ENCODE peak calls at places on chromosomes 11 and 22, in six cellular contexts. One of them, this sample, is unnamed.

GRCh38 chr11:43399983-43400630 is 41.4 kb downstream of the TTC17 start:
- DNase-seq in neural progenitor cell: no peak
- DNase-seq in brain microvascular endothelial cell: peak
- DNase-seq in GM23338: no peak
- DNase-seq in IMR-90: peak
- DNase-seq in A549: no peak
- DNase-seq in this sample: peak

GRCh38 chr11:45657496-45658260 is 7.7 kb downstream of the CHST1 start:
- DNase-seq in neural progenitor cell: no peak
- DNase-seq in brain microvascular endothelial cell: no peak
- DNase-seq in GM23338: no peak
- DNase-seq in IMR-90: no peak
- DNase-seq in A549: no peak
- DNase-seq in this sample: no peak

GRCh38 chr22:31945971-31946680 is 1.8 kb downstream of the YWHAH start:
- DNase-seq in neural progenitor cell: peak
- DNase-seq in brain microvascular endothelial cell: no peak
- DNase-seq in GM23338: no peak
- DNase-seq in IMR-90: peak
- DNase-seq in A549: no peak
- DNase-seq in this sample: peak

GRCh38 chr11:125429174-125429707 is 66.8 kb downstream of the FEZ1 start:
- DNase-seq in neural progenitor cell: peak
- DNase-seq in brain microvascular endothelial cell: peak
- DNase-seq in GM23338: peak
- DNase-seq in IMR-90: peak
- DNase-seq in A549: peak
- DNase-seq in this sample: peak

GRCh38 chr22:33352768-33353167 is 294.6 kb upstream of the SYN3 start:
- DNase-seq in neural progenitor cell: no peak
- DNase-seq in brain microvascular endothelial cell: no peak
- DNase-seq in GM23338: no peak
- DNase-seq in IMR-90: no peak
- DNase-seq in A549: no peak
- DNase-seq in this sample: no peak

GRCh38 chr22:46149493-46149997 is 781 bp upstream of the PPARA start:
- DNase-seq in neural progenitor cell: peak
- DNase-seq in brain microvascular endothelial cell: no peak
- DNase-seq in GM23338: peak
- DNase-seq in IMR-90: no peak
- DNase-seq in A549: no peak
- DNase-seq in this sample: peak

GRCh38 chr11:123885570-123885969 is at the start of gene TMEM225:
- DNase-seq in neural progenitor cell: no peak
- DNase-seq in brain microvascular endothelial cell: no peak
- DNase-seq in GM23338: no peak
- DNase-seq in IMR-90: no peak
- DNase-seq in A549: no peak
- DNase-seq in this sample: no peak

GRCh38 chr11:76096552-76096951 is 109.8 kb downstream of the WNT11 start:
- DNase-seq in neural progenitor cell: no peak
- DNase-seq in brain microvascular endothelial cell: no peak
- DNase-seq in GM23338: no peak
- DNase-seq in IMR-90: no peak
- DNase-seq in A549: no peak
- DNase-seq in this sample: peak

GRCh38 chr11:23903044-23903704 is 593.7 kb upstream of the LUZP2 start:
- DNase-seq in neural progenitor cell: no peak
- DNase-seq in brain microvascular endothelial cell: peak
- DNase-seq in GM23338: no peak
- DNase-seq in IMR-90: peak
- DNase-seq in A549: no peak
- DNase-seq in this sample: peak

GRCh38 chr22:46737105-46737975 is 712 bp downstream of the CERK start:
- DNase-seq in neural progenitor cell: peak
- DNase-seq in brain microvascular endothelial cell: no peak
- DNase-seq in GM23338: peak
- DNase-seq in IMR-90: peak
- DNase-seq in A549: peak
- DNase-seq in this sample: peak

GRCh38 chr11:120738516-120739046 is 227.0 kb downstream of the GRIK4 start:
- DNase-seq in neural progenitor cell: no peak
- DNase-seq in brain microvascular endothelial cell: no peak
- DNase-seq in GM23338: no peak
- DNase-seq in IMR-90: no peak
- DNase-seq in A549: no peak
- DNase-seq in this sample: no peak

GRCh38 chr11:70601861-70602575 is 203.7 kb downstream of the CTTN start:
- DNase-seq in neural progenitor cell: no peak
- DNase-seq in brain microvascular endothelial cell: no peak
- DNase-seq in GM23338: no peak
- DNase-seq in IMR-90: no peak
- DNase-seq in A549: no peak
- DNase-seq in this sample: no peak

GRCh38 chr22:42560781-42561180 is 7.0 kb downstream of the SERHL2 start:
- DNase-seq in neural progenitor cell: peak
- DNase-seq in brain microvascular endothelial cell: no peak
- DNase-seq in GM23338: peak
- DNase-seq in IMR-90: no peak
- DNase-seq in A549: no peak
- DNase-seq in this sample: no peak
- TF ChIP-seq CTCF in neural progenitor cell: peak
- TF ChIP-seq CTCF in brain microvascular endothelial cell: peak
- TF ChIP-seq CTCF in GM23338: peak
- TF ChIP-seq CTCF in IMR-90: peak
- TF ChIP-seq CTCF in A549: peak
- TF ChIP-seq CTCF in this sample: peak

GRCh38 chr11:94706211-94706610 is 61.9 kb upstream of the AMOTL1 start:
- DNase-seq in neural progenitor cell: no peak
- DNase-seq in brain microvascular endothelial cell: no peak
- DNase-seq in GM23338: no peak
- DNase-seq in IMR-90: peak
- DNase-seq in A549: no peak
- DNase-seq in this sample: no peak
- H3K4me3 ChIP-seq in neural progenitor cell: no peak
- H3K4me3 ChIP-seq in brain microvascular endothelial cell: no peak
- H3K4me3 ChIP-seq in GM23338: no peak
- H3K4me3 ChIP-seq in IMR-90: no peak
- H3K4me3 ChIP-seq in A549: no peak
- H3K4me3 ChIP-seq in this sample: no peak

GRCh38 chr11:126874276-126874675 is 126.3 kb downstream of the KIRREL3 start:
- DNase-seq in neural progenitor cell: no peak
- DNase-seq in brain microvascular endothelial cell: no peak
- DNase-seq in GM23338: no peak
- DNase-seq in IMR-90: peak
- DNase-seq in A549: no peak
- DNase-seq in this sample: no peak

GRCh38 chr11:126878892-126879291 is 121.7 kb downstream of the KIRREL3 start:
- DNase-seq in neural progenitor cell: no peak
- DNase-seq in brain microvascular endothelial cell: no peak
- DNase-seq in GM23338: no peak
- DNase-seq in IMR-90: no peak
- DNase-seq in A549: no peak
- DNase-seq in this sample: no peak

GRCh38 chr11:126871792-126872191 is 128.8 kb downstream of the KIRREL3 start:
- DNase-seq in neural progenitor cell: no peak
- DNase-seq in brain microvascular endothelial cell: no peak
- DNase-seq in GM23338: no peak
- DNase-seq in IMR-90: peak
- DNase-seq in A549: peak
- DNase-seq in this sample: no peak

GRCh38 chr11:126879516-126879915 is 121.1 kb downstream of the KIRREL3 start:
- DNase-seq in neural progenitor cell: no peak
- DNase-seq in brain microvascular endothelial cell: no peak
- DNase-seq in GM23338: no peak
- DNase-seq in IMR-90: peak
- DNase-seq in A549: no peak
- DNase-seq in this sample: no peak

DNA sequence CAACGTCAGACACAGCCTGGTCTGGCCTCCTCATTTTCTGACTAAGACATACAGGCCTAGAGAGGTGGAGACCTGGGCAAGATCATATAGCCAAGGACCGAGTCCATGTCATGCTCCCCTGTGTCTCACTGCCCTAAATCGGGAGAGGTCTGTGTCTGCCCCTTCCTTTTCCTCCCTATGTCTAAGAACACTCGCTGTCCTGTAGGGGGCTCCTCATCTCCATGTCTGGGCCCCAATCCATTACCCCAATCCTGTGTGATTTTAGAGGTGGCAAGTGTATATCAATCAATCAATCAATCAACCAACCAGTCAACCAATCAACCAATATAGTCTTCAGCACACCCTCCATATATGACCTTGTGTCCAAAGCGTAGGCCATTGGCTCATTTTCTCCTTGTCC is 125.7 kb downstream of the KIRREL3 start:
- DNase-seq in neural progenitor cell: peak
- DNase-seq in brain microvascular endothelial cell: no peak
- DNase-seq in GM23338: peak
- DNase-seq in IMR-90: no peak
- DNase-seq in A549: no peak
- DNase-seq in this sample: no peak
- TF ChIP-seq CTCF in neural progenitor cell: peak
- TF ChIP-seq CTCF in brain microvascular endothelial cell: peak
- TF ChIP-seq CTCF in GM23338: peak
- TF ChIP-seq CTCF in IMR-90: no peak
- TF ChIP-seq CTCF in A549: peak
- TF ChIP-seq CTCF in this sample: peak

DNA sequence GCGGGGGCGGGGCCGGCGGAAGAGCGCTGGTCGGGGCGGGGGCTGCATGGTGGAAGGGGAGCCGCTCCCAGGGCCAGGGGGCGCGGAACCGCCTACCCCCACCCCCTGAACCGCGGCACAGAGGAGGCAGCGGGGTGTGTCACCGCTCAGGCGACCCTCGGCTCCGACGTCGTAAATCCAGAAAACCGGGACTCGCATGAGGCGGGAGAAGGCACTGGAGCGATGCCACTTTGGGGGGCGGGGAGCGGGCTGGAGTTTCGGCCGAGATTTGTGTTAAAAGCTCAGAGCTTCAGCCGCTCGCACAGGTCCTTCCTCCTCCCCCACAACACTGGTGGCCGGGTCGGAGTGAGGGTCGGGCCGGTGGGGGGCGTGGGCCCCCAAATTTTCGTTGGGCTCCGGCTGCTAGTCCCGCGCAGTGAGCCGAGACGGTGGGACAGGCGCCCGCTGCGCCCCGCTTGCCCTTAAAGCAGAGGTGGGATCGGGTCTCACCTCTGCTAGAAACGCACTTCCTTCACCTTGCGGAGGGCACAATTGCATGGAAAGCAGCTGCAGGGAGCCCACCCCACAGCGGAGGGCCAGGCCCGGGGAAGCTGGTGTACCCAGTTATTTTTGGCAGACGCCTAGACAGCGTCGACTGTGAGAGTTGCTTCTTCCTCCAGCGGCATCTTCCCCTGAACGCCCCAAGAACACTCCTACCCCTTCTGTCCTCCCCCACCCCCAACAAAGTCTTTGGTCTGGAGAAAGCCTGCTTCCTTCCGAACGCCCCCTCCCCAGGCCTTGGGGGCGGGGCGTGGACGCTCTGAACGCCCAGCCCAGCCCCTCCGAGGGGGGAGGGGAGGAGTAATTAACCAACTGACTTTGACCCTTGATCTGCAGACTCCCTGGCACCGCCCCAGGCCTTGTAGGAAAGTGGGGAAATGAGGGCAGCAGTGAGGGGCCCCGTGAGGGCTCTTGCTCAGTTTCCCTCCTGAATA is 1.1 kb downstream of the OVOL1 start:
- DNase-seq in neural progenitor cell: peak
- DNase-seq in brain microvascular endothelial cell: no peak
- DNase-seq in GM23338: peak
- DNase-seq in IMR-90: no peak
- DNase-seq in A549: no peak
- DNase-seq in this sample: no peak
- H3K4me3 ChIP-seq in neural progenitor cell: peak
- H3K4me3 ChIP-seq in brain microvascular endothelial cell: no peak
- H3K4me3 ChIP-seq in GM23338: peak
- H3K4me3 ChIP-seq in IMR-90: no peak
- H3K4me3 ChIP-seq in A549: peak
- H3K4me3 ChIP-seq in this sample: no peak

DNA sequence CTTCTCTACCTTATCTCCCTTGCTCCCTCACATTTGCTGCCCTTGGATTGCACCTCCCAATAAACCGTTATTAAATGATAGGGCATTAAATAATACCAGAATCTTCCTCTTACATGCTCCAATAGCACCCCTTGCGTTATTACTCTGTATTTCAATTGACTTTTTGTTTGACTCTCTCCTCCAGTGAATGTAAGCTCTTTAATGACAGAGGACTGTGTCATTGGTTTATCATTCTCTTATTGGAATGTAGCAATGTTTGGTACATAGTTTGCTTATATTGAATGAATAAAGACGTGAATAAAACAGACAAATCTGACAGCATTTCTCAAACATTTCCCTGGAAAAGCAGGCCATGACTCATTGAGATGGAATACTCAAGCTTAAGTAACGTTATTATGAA is 8.7 kb upstream of the MPEG1 start:
- DNase-seq in neural progenitor cell: no peak
- DNase-seq in brain microvascular endothelial cell: peak
- DNase-seq in GM23338: no peak
- DNase-seq in IMR-90: peak
- DNase-seq in A549: no peak
- DNase-seq in this sample: peak
- TF ChIP-seq CTCF in neural progenitor cell: no peak
- TF ChIP-seq CTCF in brain microvascular endothelial cell: no peak
- TF ChIP-seq CTCF in GM23338: no peak
- TF ChIP-seq CTCF in IMR-90: peak
- TF ChIP-seq CTCF in A549: no peak
- TF ChIP-seq CTCF in this sample: no peak

GRCh38 chr11:86244522-86245368 is at the start of gene EED:
- DNase-seq in neural progenitor cell: peak
- DNase-seq in brain microvascular endothelial cell: peak
- DNase-seq in GM23338: peak
- DNase-seq in IMR-90: peak
- DNase-seq in A549: peak
- DNase-seq in this sample: peak

GRCh38 chr11:86245369-86246292 is 1.1 kb downstream of the EED start:
- DNase-seq in neural progenitor cell: peak
- DNase-seq in brain microvascular endothelial cell: no peak
- DNase-seq in GM23338: peak
- DNase-seq in IMR-90: peak
- DNase-seq in A549: peak
- DNase-seq in this sample: peak

GRCh38 chr11:86244063-86244521 is 461 bp upstream of the EED start:
- DNase-seq in neural progenitor cell: peak
- DNase-seq in brain microvascular endothelial cell: peak
- DNase-seq in GM23338: peak
- DNase-seq in IMR-90: peak
- DNase-seq in A549: peak
- DNase-seq in this sample: no peak

GRCh38 chr11:86241956-86242525 is 2.5 kb upstream of the EED start:
- DNase-seq in neural progenitor cell: no peak
- DNase-seq in brain microvascular endothelial cell: no peak
- DNase-seq in GM23338: no peak
- DNase-seq in IMR-90: no peak
- DNase-seq in A549: no peak
- DNase-seq in this sample: no peak

DNA sequence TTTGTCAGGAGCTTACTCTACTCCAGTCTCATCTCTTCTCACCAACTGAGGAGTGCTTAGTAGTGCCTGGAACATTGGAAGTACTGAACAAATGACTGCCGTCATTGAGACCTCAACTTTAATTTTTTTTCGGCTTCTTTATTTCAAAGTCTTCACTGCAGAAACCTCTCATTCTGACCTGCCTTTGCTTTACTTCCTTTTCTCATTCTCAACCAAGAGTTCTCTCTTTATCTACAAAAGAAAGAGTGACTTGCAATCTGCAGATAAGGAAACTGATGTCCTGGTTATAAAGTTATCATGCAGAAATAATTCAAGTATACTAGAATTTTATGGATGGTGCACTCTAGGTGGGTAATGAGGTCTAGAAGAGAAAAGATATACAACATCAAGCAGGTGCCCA is 1.2 kb upstream of the EED start:
- DNase-seq in neural progenitor cell: no peak
- DNase-seq in brain microvascular endothelial cell: no peak
- DNase-seq in GM23338: no peak
- DNase-seq in IMR-90: no peak
- DNase-seq in A549: no peak
- DNase-seq in this sample: no peak
- H3K4me3 ChIP-seq in neural progenitor cell: peak
- H3K4me3 ChIP-seq in brain microvascular endothelial cell: no peak
- H3K4me3 ChIP-seq in GM23338: no peak
- H3K4me3 ChIP-seq in IMR-90: no peak
- H3K4me3 ChIP-seq in A549: no peak
- H3K4me3 ChIP-seq in this sample: no peak